ENCODE peak calls at places on chromosomes 1 and 21, in four cellular contexts. R, I, T and F are unnamed samples.

GRCh38 chr1:41478118-41478748 is 6.2 kb downstream of the EDN2 start:
- DNase-seq in I (no peak), R (no peak), T (no peak), F (no peak)

GRCh38 chr1:231800071-231800470 is 173.5 kb downstream of the DISC1 start:
- DNase-seq in I (no peak), T (no peak), R (no peak), F (no peak)

GRCh38 chr1:178093150-178093957 is 550 bp upstream of the RASAL2 start:
- DNase-seq in R (peak; percentile 28), I (no peak), T (peak; percentile 98), F (peak; percentile 91)

GRCh38 chr21:32463889-32464300 is 51.4 kb downstream of the EVA1C start:
- DNase-seq in T (no peak), R (no peak), I (no peak), F (no peak)

GRCh38 chr1:4681026-4681425 is 26.6 kb downstream of the AJAP1 start:
- DNase-seq in T (no peak), I (no peak), R (no peak), F (no peak)

GRCh38 chr21:26153758-26154157 is 16.8 kb downstream of the APP start:
- DNase-seq in T (no peak), R (no peak), I (no peak), F (no peak)

GRCh38 chr1:228007801-228008341 is 1.1 kb downstream of the WNT3A start:
- DNase-seq in R (no peak), T (no peak), I (no peak), F (no peak)

GRCh38 chr1:90074555-90075315 is 79.8 kb downstream of the ZNF326 start:
- DNase-seq in I (no peak), T (peak; percentile 25), R (no peak), F (no peak)

GRCh38 chr1:30882678-30883388 is 25.7 kb downstream of the SDC3 start:
- DNase-seq in T (no peak), R (no peak), I (no peak), F (no peak)

GRCh38 chr1:104387716-104388508 is 638.2 kb downstream of the AMY1C start:
- DNase-seq in I (no peak), R (no peak), T (no peak), F (no peak)

GRCh38 chr1:178609015-178609414 is 96.1 kb downstream of the TEX35 start:
- DNase-seq in I (no peak), R (no peak), T (no peak), F (no peak)

GRCh38 chr1:50275564-50275963 is 147.7 kb downstream of the DMRTA2 start:
- DNase-seq in R (no peak), T (peak; percentile 77), I (no peak), F (peak; percentile 90)

GRCh38 chr21:18424250-18424649 is 20.7 kb upstream of the TMPRSS15 start:
- DNase-seq in T (no peak), R (no peak), I (no peak), F (no peak)

GRCh38 chr1:210117681-210118170 is 114.9 kb upstream of the SERTAD4 start:
- DNase-seq in I (no peak), R (no peak), T (no peak), F (no peak)

GRCh38 chr1:172533511-172534116 is 664 bp downstream of the SUCO start:
- DNase-seq in T (peak; percentile 48), I (peak; percentile 20), R (peak; percentile 5), F (no peak)

GRCh38 chr1:111448482-111448917 is 556 bp downstream of the WDR77 start:
- DNase-seq in R (peak; percentile 8), T (no peak), I (no peak), F (no peak)

GRCh38 chr1:87108228-87108627 is 193.8 kb downstream of the HS2ST1 start:
- DNase-seq in I (no peak), T (no peak), R (no peak), F (no peak)

GRCh38 chr1:109933856-109934711 is 23.4 kb downstream of the CSF1 start:
- DNase-seq in T (no peak), R (no peak), I (no peak), F (no peak)

GRCh38 chr1:160400646-160401486 is 502 bp downstream of the VANGL2 start:
- DNase-seq in I (no peak), T (peak; percentile 47), R (no peak), F (peak; percentile 58)

GRCh38 chr21:17848228-17848627 is 29.1 kb upstream of the C21orf91 start:
- DNase-seq in I (no peak), R (no peak), T (no peak), F (no peak)

GRCh38 chr1:192600264-192600663 is 24.7 kb downstream of the RGS1 start:
- DNase-seq in I (no peak), R (no peak), T (no peak), F (no peak)